ENCODE peak calls at places on chromosomes 13 and 19, in five cellular contexts. M is brain microvascular endothelial cell; N is ovary; U is PC-9; Y is CD8-positive, alpha-beta T cell. Z is an unnamed sample.

GRCh38 chr19:10927691-10928562 is 512 bp downstream of the YIPF2 start:
- DNase-seq in M (no peak), N (no peak), U (no peak), Y (no peak), Z (no peak)

GRCh38 chr13:79442706-79443105 is 36.7 kb upstream of the RBM26 start:
- DNase-seq in N (no peak), U (no peak), M (no peak), Y (no peak), Z (no peak)

GRCh38 chr19:30862876-30863275 is 486.4 kb downstream of the TSHZ3 start:
- DNase-seq in U (no peak), Y (no peak), M (no peak), N (no peak), Z (no peak)

GRCh38 chr19:47836038-47836437 is 14.3 kb downstream of the CRX start:
- DNase-seq in U (no peak), M (no peak), N (no peak), Y (no peak), Z (no peak)

GRCh38 chr13:33189470-33189869 is 96.1 kb downstream of the STARD13 start:
- DNase-seq in Y (no peak), M (no peak), U (no peak), N (no peak), Z (no peak)

GRCh38 chr13:98909016-98909415 is 68.8 kb downstream of the DOCK9 start:
- DNase-seq in M (peak; percentile 24), U (peak; percentile 18), N (no peak), Y (no peak), Z (no peak)

GRCh38 chr19:8654591-8655339 is 24.3 kb downstream of the NFILZ start:
- DNase-seq in U (peak; percentile 46), Y (peak; percentile 57), M (no peak), N (peak; percentile 41), Z (peak; percentile 62)

GRCh38 chr19:46426506-46427162 is 2.1 kb downstream of the PNMA8C start:
- DNase-seq in U (no peak), Y (peak; percentile 35), M (peak; percentile 56), N (peak; percentile 91), Z (peak; percentile 88)

GRCh38 chr19:55161571-55162322 is 4.2 kb upstream of the TNNI3 start:
- DNase-seq in U (no peak), Y (no peak), N (no peak), M (no peak), Z (no peak)

GRCh38 chr19:18020212-18021067 is 12.5 kb downstream of the ARRDC2 start:
- DNase-seq in M (peak; percentile 61), U (peak; percentile 54), N (peak; percentile 59), Y (no peak), Z (peak; percentile 85)

GRCh38 chr19:13993554-13994308 is 12.4 kb downstream of the RFX1 start:
- DNase-seq in U (no peak), Y (no peak), M (peak; percentile 40), N (no peak), Z (no peak)

GRCh38 chr19:39126593-39127187 is 1.1 kb downstream of the PAK4 start:
- DNase-seq in U (peak; percentile 32), Y (no peak), N (no peak), M (no peak), Z (peak; percentile 85)

GRCh38 chr13:98312606-98313005 is 135.5 kb upstream of the RNF113B start:
- DNase-seq in U (no peak), N (no peak), Y (no peak), M (no peak), Z (no peak)

GRCh38 chr19:41356984-41357739 is 3.4 kb upstream of the TGFB1 start:
- DNase-seq in M (no peak), Y (no peak), U (no peak), N (no peak), Z (no peak)

GRCh38 chr19:41095703-41096102 is 7.5 kb downstream of the CYP2A13 start:
- DNase-seq in N (no peak), Y (no peak), U (no peak), M (no peak), Z (no peak)

GRCh38 chr19:42311612-42312160 is 1.4 kb upstream of the TMEM145 start:
- DNase-seq in Y (no peak), U (no peak), N (no peak), M (no peak), Z (no peak)

GRCh38 chr19:16205205-16206045 is 7.7 kb downstream of the AP1M1 start:
- DNase-seq in N (peak; percentile 69), U (no peak), M (no peak), Y (no peak), Z (peak; percentile 89)

GRCh38 chr13:113650731-113651148 is 7.3 kb downstream of the ATP4B start:
- DNase-seq in U (no peak), N (no peak), M (no peak), Y (no peak), Z (peak; percentile 26)

GRCh38 chr13:33536639-33537425 is 251.3 kb upstream of the STARD13 start:
- DNase-seq in N (no peak), U (no peak), M (peak; percentile 68), Y (no peak), Z (no peak)

GRCh38 chr13:33348366-33348765 is 62.8 kb upstream of the STARD13 start:
- DNase-seq in M (no peak), U (no peak), Y (no peak), N (no peak), Z (no peak)

GRCh38 chr13:109869312-109870237 is 83.2 kb upstream of the IRS2 start:
- DNase-seq in Y (peak; percentile 23), U (peak; percentile 82), N (peak; percentile 87), M (peak; percentile 27), Z (peak; percentile 87)

GRCh38 chr13:113112893-113113845 is 7.6 kb downstream of the F7 start:
- DNase-seq in U (no peak), M (no peak), Y (no peak), N (no peak), Z (no peak)

GRCh38 chr13:67101730-67102467 is 128.2 kb downstream of the PCDH9 start:
- DNase-seq in N (no peak), M (no peak), U (no peak), Y (no peak), Z (no peak)

GRCh38 chr13:62643007-62643483 is 1227.4 kb upstream of the PCDH20 start:
- DNase-seq in M (peak; percentile 21), N (no peak), Y (no peak), U (peak; percentile 22), Z (no peak)

GRCh38 chr13:94007072-94007471 is 472.4 kb downstream of the DCT start:
- DNase-seq in M (no peak), Y (no peak), N (no peak), U (no peak), Z (no peak)

GRCh38 chr19:30556230-30556711 is 184.1 kb downstream of the ZNF536 start:
- DNase-seq in M (no peak), U (no peak), N (no peak), Y (no peak), Z (no peak)

GRCh38 chr13:95296326-95296939 is 4.8 kb downstream of the ABCC4 start:
- DNase-seq in U (peak; percentile 50), M (no peak), Y (no peak), N (no peak), Z (peak; percentile 77)

GRCh38 chr13:61187471-61187870 is 228.2 kb downstream of the PCDH20 start:
- DNase-seq in N (no peak), U (no peak), M (no peak), Y (no peak), Z (no peak)

GRCh38 chr19:51029718-51030117 is 3.3 kb upstream of the KLK11 start:
- DNase-seq in N (no peak), Y (no peak), M (no peak), U (no peak), Z (no peak)

GRCh38 chr19:23823952-23824389 is 65.3 kb upstream of the ZNF681 start:
- DNase-seq in Y (no peak), M (no peak), N (no peak), U (no peak), Z (no peak)
- TF ChIP-seq CTCF in Y (no peak), M (peak; percentile 28), N (no peak), U (peak; percentile 34), Z (no peak)

GRCh38 chr13:111422352-111422751 is 101.9 kb downstream of the TEX29 start:
- DNase-seq in M (no peak), N (no peak), Y (no peak), U (no peak), Z (no peak)

GRCh38 chr13:111418101-111418500 is 97.7 kb downstream of the TEX29 start:
- DNase-seq in N (no peak), M (no peak), U (no peak), Y (no peak), Z (no peak)

GRCh38 chr13:111423168-111423785 is 102.8 kb downstream of the TEX29 start:
- DNase-seq in N (no peak), Y (no peak), U (peak; percentile 10), M (no peak), Z (no peak)

GRCh38 chr13:111421216-111421615 is 100.8 kb downstream of the TEX29 start:
- DNase-seq in M (no peak), Y (no peak), U (no peak), N (no peak), Z (no peak)

GRCh38 chr13:111420113-111420876 is 99.9 kb downstream of the TEX29 start:
- DNase-seq in Y (no peak), M (no peak), U (no peak), N (no peak), Z (no peak)
- H3K27ac ChIP-seq in Y (no peak overlapping the region), M (no peak overlapping the region), U (no peak overlapping the region), N (no peak overlapping the region), Z (no peak overlapping the region)

DNA sequence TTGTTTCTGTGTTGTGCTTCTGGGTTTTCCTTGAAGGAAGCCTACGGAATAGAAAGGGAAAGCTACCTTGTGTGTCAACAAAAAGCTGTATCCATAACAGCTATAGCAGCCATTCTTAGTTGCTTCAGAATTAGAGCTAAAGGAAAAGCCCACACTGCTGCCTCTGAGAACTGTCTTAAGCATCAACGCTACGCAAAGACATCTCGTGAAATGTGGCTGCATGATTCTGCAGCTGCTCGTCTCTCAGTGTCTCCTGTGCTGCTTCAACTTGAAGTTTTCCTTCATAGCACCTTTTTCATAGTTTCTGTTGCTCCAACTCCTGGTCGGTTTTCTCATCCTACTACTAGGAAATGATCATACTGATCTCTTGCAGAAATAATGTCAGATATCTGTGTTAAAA is 140.9 kb upstream of the MAB21L1 start:
- DNase-seq in N (no peak), Y (no peak), U (no peak), M (no peak), Z (no peak)
- TF ChIP-seq CTCF in N (no peak), Y (no peak), U (no peak), M (no peak), Z (no peak)

GRCh38 chr19:1181606-1182005 is 7.5 kb upstream of the SBNO2 start:
- DNase-seq in Y (no peak), M (no peak), U (peak; percentile 84), N (peak; percentile 20), Z (no peak)

GRCh38 chr19:1177322-1178114 is 3.5 kb upstream of the SBNO2 start:
- DNase-seq in N (peak; percentile 25), Y (no peak), U (peak; percentile 82), M (peak; percentile 91), Z (no peak)

GRCh38 chr19:1182727-1183126 is 8.7 kb upstream of the SBNO2 start:
- DNase-seq in U (no peak), Y (no peak), N (no peak), M (no peak), Z (no peak)

GRCh38 chr19:1183543-1184172 is 9.6 kb upstream of the SBNO2 start:
- DNase-seq in N (peak; percentile 19), Y (no peak), M (no peak), U (peak; percentile 95), Z (no peak)

DNA sequence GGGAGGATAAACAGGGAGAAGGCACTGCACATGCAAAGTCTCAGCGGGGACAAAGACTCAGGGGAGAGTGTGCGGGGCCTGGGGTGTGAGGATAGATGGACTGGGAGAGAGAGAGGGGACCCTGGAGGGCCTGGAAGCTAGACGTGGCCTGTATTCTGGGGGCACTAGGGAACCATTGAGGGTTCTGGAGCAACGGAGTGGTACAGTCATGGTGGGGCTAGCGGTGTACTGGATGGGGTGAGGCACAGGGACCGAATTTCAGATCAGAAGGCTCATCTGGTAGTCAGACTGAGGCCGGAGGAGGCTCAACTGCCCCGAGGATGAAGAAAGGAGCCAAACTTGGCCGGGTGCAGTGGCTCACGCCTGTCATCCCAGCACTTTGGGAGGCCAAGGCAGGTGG is 8.0 kb upstream of the SBNO2 start:
- DNase-seq in N (no peak), M (no peak), U (no peak), Y (no peak), Z (no peak)
- H3K27ac ChIP-seq in N (no peak overlapping the region), M (no peak overlapping the region), U (peak overlapping the region; percentile 95), Y (no peak overlapping the region), Z (no peak overlapping the region)

Z was measured in right lobe of liver.